ENCODE peak calls at places on chromosome X, in seven cellular contexts. J, X, H, N, R, Y and G are unnamed samples.

GRCh38 chrX:68432648-68433047 is 647 bp downstream of the OPHN1 start:
- DNase-seq in J (no peak), X (peak; percentile 33), H (no peak), N (no peak), R (no peak), Y (no peak), G (no peak)

GRCh38 chrX:39877919-39878318 is 219.8 kb downstream of the BCOR start:
- DNase-seq in J (no peak), X (no peak), H (no peak), N (no peak), R (no peak), Y (no peak), G (no peak)

GRCh38 chrX:136586386-136586785 is 54.4 kb downstream of the VGLL1 start:
- DNase-seq in J (no peak), X (peak; percentile 25), H (no peak), N (no peak), R (no peak), Y (no peak), G (no peak)

GRCh38 chrX:675279-675886 is 44.8 kb downstream of the SHOX start:
- DNase-seq in J (no peak), X (no peak), H (no peak), N (no peak), R (no peak), Y (no peak), G (no peak)

GRCh38 chrX:110944793-110945466 is 149.3 kb upstream of the CHRDL1 start:
- DNase-seq in J (no peak), X (peak; percentile 50), H (peak; percentile 57), N (peak; percentile 20), R (no peak), Y (no peak), G (peak; percentile 67)

GRCh38 chrX:142149919-142150318 is 55.2 kb downstream of the MAGEC2 start:
- DNase-seq in J (no peak), X (no peak), H (no peak), N (no peak), R (no peak), Y (no peak), G (no peak)

GRCh38 chrX:88881536-88881935 is 134.5 kb downstream of the CPXCR1 start:
- DNase-seq in J (no peak), X (no peak), H (no peak), N (no peak), R (no peak), Y (no peak), G (no peak)

GRCh38 chrX:24148535-24149345 is 789 bp upstream of the ZFX start:
- DNase-seq in J (no peak), X (peak; percentile 55), H (no peak), N (no peak), R (no peak), Y (peak; percentile 28), G (peak; percentile 34)

GRCh38 chrX:15301924-15302323 is 13.5 kb downstream of the ASB11 start:
- DNase-seq in J (no peak), X (no peak), H (no peak), N (no peak), R (no peak), Y (peak; percentile 9), G (no peak)

GRCh38 chrX:154599531-154599930 is 14.6 kb downstream of the CTAG1A start:
- DNase-seq in J (peak; percentile 78), X (no peak), H (no peak), N (no peak), R (no peak), Y (no peak), G (no peak)